ENCODE peak calls at places on chromosomes 6 and 20, in four cellular contexts. T is mammary epithelial cell, D is GM23248, U is keratinocyte. V is an unnamed sample.

GRCh38 chr6:12543953-12544352 is 172.6 kb upstream of the PHACTR1 start:
- DNase-seq in T (no peak), D (no peak), U (no peak), V (no peak)

GRCh38 chr20:24208652-24209051 is 220.1 kb upstream of the GGTLC1 start:
- DNase-seq in T (no peak), D (no peak), U (no peak), V (no peak)

GRCh38 chr6:137827977-137828815 is 38.9 kb upstream of the TNFAIP3 start:
- DNase-seq in T (peak), D (no peak), U (no peak), V (no peak)

GRCh38 chr20:32144898-32145662 is 35.6 kb downstream of the TM9SF4 start:
- DNase-seq in T (no peak), D (no peak), U (no peak), V (no peak)

GRCh38 chr6:163324326-163324927 is 90.1 kb upstream of the QKI start:
- DNase-seq in T (no peak), D (peak), U (no peak), V (no peak)

GRCh38 chr6:168265827-168266815 is 53.5 kb downstream of the DACT2 start:
- DNase-seq in T (no peak), D (no peak), U (no peak), V (no peak)

GRCh38 chr6:39295538-39295937 is 18.7 kb downstream of the KCNK17 start:
- DNase-seq in T (no peak), D (peak), U (no peak), V (no peak)

GRCh38 chr6:134161036-134161435 is 108.6 kb upstream of the SLC2A12 start:
- DNase-seq in T (peak), D (peak), U (no peak), V (no peak)

GRCh38 chr20:6731951-6732580 is 35.4 kb upstream of the BMP2 start:
- DNase-seq in T (no peak), D (no peak), U (no peak), V (no peak)

GRCh38 chr20:50289581-50289980 is 99.0 kb downstream of the CEBPB start:
- DNase-seq in T (no peak), D (no peak), U (no peak), V (no peak)

GRCh38 chr6:39812853-39813533 is 20.8 kb downstream of the DAAM2 start:
- DNase-seq in T (no peak), D (peak), U (no peak), V (peak)

GRCh38 chr6:27267865-27268444 is 20.5 kb downstream of the PRSS16 start:
- DNase-seq in T (no peak), D (peak), U (no peak), V (no peak)

GRCh38 chr20:46013826-46014516 is 5.3 kb downstream of the MMP9 start:
- DNase-seq in T (peak), D (peak), U (no peak), V (peak)

GRCh38 chr6:35468980-35469710 is 944 bp downstream of the RPL10A start:
- DNase-seq in T (no peak), D (peak), U (no peak), V (no peak)

GRCh38 chr6:126268087-126268486 is 71.8 kb upstream of the CENPW start:
- DNase-seq in T (peak), D (no peak), U (no peak), V (no peak)

GRCh38 chr6:4910060-4910746 is 93.6 kb downstream of the RPP40 start:
- DNase-seq in T (no peak), D (no peak), U (no peak), V (no peak)

GRCh38 chr20:51554538-51555165 is 12.1 kb upstream of the NFATC2 start:
- DNase-seq in T (peak), D (peak), U (peak), V (peak)

GRCh38 chr20:23744726-23745646 is 5.7 kb downstream of the CST1 start:
- DNase-seq in T (no peak), D (peak), U (no peak), V (peak)

GRCh38 chr20:13221313-13221672 is 219 bp downstream of the ISM1 start:
- DNase-seq in T (no peak), D (peak), U (no peak), V (no peak)

GRCh38 chr20:24698706-24699206 is 229.3 kb downstream of the SYNDIG1 start:
- DNase-seq in T (peak), D (no peak), U (no peak), V (no peak)

GRCh38 chr6:96301023-96301422 is 220.6 kb upstream of the UFL1 start:
- DNase-seq in T (no peak), D (no peak), U (no peak), V (no peak)

GRCh38 chr6:128511518-128511917 is 8.9 kb downstream of the PTPRK start:
- DNase-seq in T (peak), D (peak), U (peak), V (peak)

GRCh38 chr20:59577037-59577808 is 27.1 kb upstream of the PHACTR3 start:
- DNase-seq in T (no peak), D (no peak), U (no peak), V (no peak)
- H3K4me2 ChIP-seq in T (no peak), D (no peak), U (no peak), V (no peak)

GRCh38 chr6:1917628-1918371 is 308.1 kb downstream of the FOXC1 start:
- DNase-seq in T (peak), D (peak), U (peak), V (peak)
- H3K9ac ChIP-seq in T (peak), D (peak), U (no peak), V (peak)

GRCh38 chr6:88165877-88166492 is at the start of gene CNR1:
- DNase-seq in T (peak), D (peak), U (no peak), V (peak)

GRCh38 chr6:88164061-88164460 is 2.1 kb downstream of the CNR1 start:
- DNase-seq in T (no peak), D (no peak), U (no peak), V (no peak)

GRCh38 chr6:88166493-88166900 is 350 bp upstream of the CNR1 start:
- DNase-seq in T (no peak), D (no peak), U (no peak), V (no peak)

GRCh38 chr6:88163576-88163975 is 2.6 kb downstream of the CNR1 start:
- DNase-seq in T (no peak), D (no peak), U (no peak), V (no peak)

GRCh38 chr6:88165087-88165876 is 865 bp downstream of the CNR1 start:
- DNase-seq in T (no peak), D (peak), U (no peak), V (no peak)
- H3K4me3 ChIP-seq in T (peak), D (peak), U (peak), V (peak)

GRCh38 chr20:43728686-43729255 is 2.0 kb upstream of the GTSF1L start:
- DNase-seq in T (no peak), D (no peak), U (no peak), V (no peak)
- H3K4me2 ChIP-seq in T (no peak), D (no peak), U (no peak), V (no peak)

GRCh38 chr6:48377115-48377514 is 266.1 kb upstream of the PTCHD4 start:
- DNase-seq in T (no peak), D (no peak), U (no peak), V (no peak)

DNA sequence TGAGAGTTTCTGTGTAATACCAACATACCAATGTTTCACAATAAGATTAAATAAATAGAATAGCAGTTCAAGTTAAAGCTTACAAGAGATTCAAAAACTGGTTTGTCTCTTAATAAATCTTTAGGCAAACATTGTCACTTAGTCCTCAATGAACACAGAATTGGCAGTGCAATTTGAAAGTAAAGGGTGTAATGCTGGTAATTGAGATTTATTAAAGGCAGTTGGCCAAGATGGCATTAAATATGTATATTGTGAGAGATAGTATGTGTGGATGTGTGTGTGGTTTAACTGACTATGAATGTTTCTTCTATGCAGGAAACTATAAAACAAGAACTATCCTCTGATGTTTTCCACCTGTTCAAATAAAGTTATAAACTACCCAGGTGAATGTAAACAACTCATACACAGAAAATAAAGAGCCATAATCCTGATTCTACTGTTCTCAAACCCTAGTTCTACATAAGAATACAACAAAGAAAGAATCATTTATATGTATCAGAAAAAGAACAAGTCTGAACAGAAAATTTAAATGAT is 267.9 kb upstream of the PTCHD4 start:
- DNase-seq in T (no peak), D (no peak), U (no peak), V (no peak)
- H3K9ac ChIP-seq in T (no peak), D (no peak), U (no peak), V (no peak)

GRCh38 chr6:154487367-154488275 is 22.9 kb downstream of the CNKSR3 start:
- DNase-seq in T (no peak), D (no peak), U (no peak), V (no peak)

GRCh38 chr6:154485784-154486183 is 24.7 kb downstream of the CNKSR3 start:
- DNase-seq in T (no peak), D (no peak), U (no peak), V (no peak)

GRCh38 chr6:154491567-154492470 is 18.7 kb downstream of the CNKSR3 start:
- DNase-seq in T (no peak), D (peak), U (no peak), V (no peak)

GRCh38 chr6:154488276-154488627 is 22.2 kb downstream of the CNKSR3 start:
- DNase-seq in T (no peak), D (peak), U (no peak), V (no peak)

GRCh38 chr6:154488802-154489437 is 21.6 kb downstream of the CNKSR3 start:
- DNase-seq in T (peak), D (peak), U (no peak), V (no peak)
- H3K4me3 ChIP-seq in T (no peak), D (peak), U (no peak), V (peak)

V was measured in mesenchymal stem cell.